ENCODE peak calls at places on chromosomes 1 and 21, in four cellular contexts. One of them, this sample, is unnamed.

GRCh38 chr1:88774151-88774556 is 90.1 kb downstream of the PKN2 start:
- DNase-seq in prostate gland: no peak
- DNase-seq in heart right ventricle: no peak
- DNase-seq in PC-9: peak
- DNase-seq in this sample: no peak

GRCh38 chr21:46243865-46244490 is 15.4 kb upstream of the LSS start:
- DNase-seq in prostate gland: no peak
- DNase-seq in heart right ventricle: no peak
- DNase-seq in PC-9: no peak
- DNase-seq in this sample: no peak

GRCh38 chr1:203807211-203807610 is 11.8 kb downstream of the ZBED6 start:
- DNase-seq in prostate gland: no peak
- DNase-seq in heart right ventricle: no peak
- DNase-seq in PC-9: no peak
- DNase-seq in this sample: peak

GRCh38 chr1:165355221-165355976 is 1.1 kb downstream of the LMX1A start:
- DNase-seq in prostate gland: no peak
- DNase-seq in heart right ventricle: no peak
- DNase-seq in PC-9: no peak
- DNase-seq in this sample: no peak

GRCh38 chr21:44708866-44709425 is 2.4 kb downstream of the TSPEAR start:
- DNase-seq in prostate gland: no peak
- DNase-seq in heart right ventricle: no peak
- DNase-seq in PC-9: no peak
- DNase-seq in this sample: no peak

GRCh38 chr1:6770727-6771567 is 14.3 kb upstream of the CAMTA1 start:
- DNase-seq in prostate gland: no peak
- DNase-seq in heart right ventricle: no peak
- DNase-seq in PC-9: peak
- DNase-seq in this sample: peak

GRCh38 chr1:166903232-166903631 is 27.2 kb upstream of the TADA1 start:
- DNase-seq in prostate gland: no peak
- DNase-seq in heart right ventricle: no peak
- DNase-seq in PC-9: no peak
- DNase-seq in this sample: no peak

GRCh38 chr21:34818663-34819158 is 149.9 kb downstream of the CLIC6 start:
- DNase-seq in prostate gland: peak
- DNase-seq in heart right ventricle: no peak
- DNase-seq in PC-9: no peak
- DNase-seq in this sample: no peak

GRCh38 chr21:38688068-38688467 is 117.7 kb upstream of the ETS2 start:
- DNase-seq in prostate gland: no peak
- DNase-seq in heart right ventricle: no peak
- DNase-seq in PC-9: no peak
- DNase-seq in this sample: no peak

GRCh38 chr21:46001821-46002681 is 20.5 kb downstream of the COL6A1 start:
- DNase-seq in prostate gland: peak
- DNase-seq in heart right ventricle: peak
- DNase-seq in PC-9: no peak
- DNase-seq in this sample: no peak

GRCh38 chr1:7781923-7782495 is 2.1 kb upstream of the PER3 start:
- DNase-seq in prostate gland: no peak
- DNase-seq in heart right ventricle: no peak
- DNase-seq in PC-9: peak
- DNase-seq in this sample: no peak

GRCh38 chr1:198134252-198134651 is 22.5 kb upstream of the NEK7 start:
- DNase-seq in prostate gland: no peak
- DNase-seq in heart right ventricle: no peak
- DNase-seq in PC-9: no peak
- DNase-seq in this sample: no peak

DNA sequence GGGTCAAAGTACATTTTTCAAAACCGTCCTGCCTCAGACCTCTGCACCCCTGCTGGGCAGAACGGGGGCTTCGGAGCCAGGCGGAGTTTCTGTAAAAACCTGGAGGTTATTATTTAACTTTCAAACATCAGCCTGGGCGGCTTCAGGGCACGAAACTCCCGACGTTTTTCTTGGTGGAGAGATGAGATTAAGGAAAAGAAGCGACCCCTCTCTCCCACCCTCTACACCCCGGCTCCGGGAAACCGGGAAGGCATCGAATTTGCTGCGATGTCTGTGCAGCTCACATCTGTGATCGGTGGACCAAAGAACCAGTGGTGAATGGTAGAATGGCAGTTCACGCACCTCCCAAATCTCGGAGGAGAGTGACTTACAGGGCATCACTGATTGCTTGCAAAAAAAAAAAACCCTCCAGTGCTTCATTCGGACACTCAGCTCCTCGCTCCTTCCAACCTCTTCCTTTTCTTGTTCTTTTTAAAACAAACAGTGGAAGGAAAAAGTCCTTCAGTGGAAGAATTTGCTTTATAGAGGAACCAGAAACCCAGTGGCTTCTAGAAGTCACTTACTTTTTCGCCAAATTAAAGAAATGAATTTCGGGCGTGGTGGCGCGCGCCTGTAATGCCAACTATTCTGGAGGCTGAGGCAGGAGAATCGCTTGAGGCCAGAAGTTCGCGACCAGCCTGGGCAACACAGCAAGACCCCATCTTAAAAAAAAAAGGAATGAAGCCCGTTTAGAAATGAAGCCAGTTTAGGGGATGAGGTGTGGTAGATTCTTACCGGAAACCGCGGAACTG is 875 bp downstream of the PHACTR4 start:
- DNase-seq in prostate gland: peak
- DNase-seq in heart right ventricle: peak
- DNase-seq in PC-9: no peak
- DNase-seq in this sample: peak
- TF ChIP-seq CTCF in prostate gland: peak
- TF ChIP-seq CTCF in heart right ventricle: no peak
- TF ChIP-seq CTCF in PC-9: no peak
- TF ChIP-seq CTCF in this sample: no peak

GRCh38 chr1:50417946-50418599 is 5.2 kb downstream of the DMRTA2 start:
- DNase-seq in prostate gland: no peak
- DNase-seq in heart right ventricle: no peak
- DNase-seq in PC-9: no peak
- DNase-seq in this sample: no peak

GRCh38 chr1:50416150-50416527 is 7.1 kb downstream of the DMRTA2 start:
- DNase-seq in prostate gland: no peak
- DNase-seq in heart right ventricle: no peak
- DNase-seq in PC-9: no peak
- DNase-seq in this sample: no peak

GRCh38 chr1:50416553-50417453 is 6.4 kb downstream of the DMRTA2 start:
- DNase-seq in prostate gland: no peak
- DNase-seq in heart right ventricle: no peak
- DNase-seq in PC-9: no peak
- DNase-seq in this sample: no peak

GRCh38 chr1:50418600-50419109 is 4.6 kb downstream of the DMRTA2 start:
- DNase-seq in prostate gland: no peak
- DNase-seq in heart right ventricle: no peak
- DNase-seq in PC-9: no peak
- DNase-seq in this sample: no peak

GRCh38 chr1:50417487-50417886 is 5.8 kb downstream of the DMRTA2 start:
- DNase-seq in prostate gland: no peak
- DNase-seq in heart right ventricle: no peak
- DNase-seq in PC-9: no peak
- DNase-seq in this sample: no peak
- H3K4me3 ChIP-seq in prostate gland: no peak
- H3K4me3 ChIP-seq in heart right ventricle: no peak
- H3K4me3 ChIP-seq in PC-9: no peak
- H3K4me3 ChIP-seq in this sample: no peak

GRCh38 chr1:52905376-52905698 is 16.2 kb downstream of the ECHDC2 start:
- DNase-seq in prostate gland: no peak
- DNase-seq in heart right ventricle: no peak
- DNase-seq in PC-9: no peak
- DNase-seq in this sample: no peak

GRCh38 chr1:52904590-52905375 is 16.8 kb downstream of the ECHDC2 start:
- DNase-seq in prostate gland: no peak
- DNase-seq in heart right ventricle: no peak
- DNase-seq in PC-9: peak
- DNase-seq in this sample: peak

GRCh38 chr1:52899445-52899894 is 22.1 kb downstream of the ECHDC2 start:
- DNase-seq in prostate gland: no peak
- DNase-seq in heart right ventricle: no peak
- DNase-seq in PC-9: no peak
- DNase-seq in this sample: peak

GRCh38 chr1:52906135-52906603 is 15.4 kb downstream of the ECHDC2 start:
- DNase-seq in prostate gland: no peak
- DNase-seq in heart right ventricle: no peak
- DNase-seq in PC-9: no peak
- DNase-seq in this sample: no peak

DNA sequence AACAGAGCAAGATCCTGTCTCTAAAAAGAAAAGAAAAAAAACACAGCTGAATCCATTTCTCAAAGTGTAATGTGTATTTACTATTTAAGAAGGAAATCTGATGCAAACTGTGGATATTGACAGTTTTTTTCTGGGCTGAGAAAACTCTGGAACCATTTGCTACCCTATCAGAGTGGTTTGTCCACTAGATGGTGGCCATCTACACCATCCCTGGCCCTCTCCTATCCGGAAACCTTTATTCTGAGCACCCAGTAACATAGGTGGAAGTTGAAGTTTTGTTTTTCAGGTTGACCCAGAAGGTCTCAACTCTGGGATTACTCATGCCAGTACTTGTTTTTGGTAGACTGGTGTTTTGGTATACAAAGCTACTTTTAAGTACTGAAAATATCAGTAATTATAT is 20.2 kb downstream of the ECHDC2 start:
- DNase-seq in prostate gland: no peak
- DNase-seq in heart right ventricle: no peak
- DNase-seq in PC-9: no peak
- DNase-seq in this sample: no peak
- TF ChIP-seq CTCF in prostate gland: no peak
- TF ChIP-seq CTCF in heart right ventricle: no peak
- TF ChIP-seq CTCF in PC-9: no peak
- TF ChIP-seq CTCF in this sample: no peak

GRCh38 chr21:33022828-33023573 is 2.7 kb upstream of the OLIG2 start:
- DNase-seq in prostate gland: no peak
- DNase-seq in heart right ventricle: no peak
- DNase-seq in PC-9: no peak
- DNase-seq in this sample: no peak
- H3K4me3 ChIP-seq in prostate gland: no peak
- H3K4me3 ChIP-seq in heart right ventricle: no peak
- H3K4me3 ChIP-seq in PC-9: no peak
- H3K4me3 ChIP-seq in this sample: no peak

GRCh38 chr1:23079025-23079424 is 59.8 kb downstream of the KDM1A start:
- DNase-seq in prostate gland: peak
- DNase-seq in heart right ventricle: no peak
- DNase-seq in PC-9: no peak
- DNase-seq in this sample: no peak

GRCh38 chr1:23080885-23081284 is 61.6 kb downstream of the KDM1A start:
- DNase-seq in prostate gland: no peak
- DNase-seq in heart right ventricle: no peak
- DNase-seq in PC-9: no peak
- DNase-seq in this sample: no peak

GRCh38 chr1:23083714-23084480 is 64.6 kb downstream of the KDM1A start:
- DNase-seq in prostate gland: peak
- DNase-seq in heart right ventricle: peak
- DNase-seq in PC-9: no peak
- DNase-seq in this sample: no peak

GRCh38 chr1:23084880-23085279 is 65.6 kb downstream of the KDM1A start:
- DNase-seq in prostate gland: peak
- DNase-seq in heart right ventricle: no peak
- DNase-seq in PC-9: no peak
- DNase-seq in this sample: no peak

DNA sequence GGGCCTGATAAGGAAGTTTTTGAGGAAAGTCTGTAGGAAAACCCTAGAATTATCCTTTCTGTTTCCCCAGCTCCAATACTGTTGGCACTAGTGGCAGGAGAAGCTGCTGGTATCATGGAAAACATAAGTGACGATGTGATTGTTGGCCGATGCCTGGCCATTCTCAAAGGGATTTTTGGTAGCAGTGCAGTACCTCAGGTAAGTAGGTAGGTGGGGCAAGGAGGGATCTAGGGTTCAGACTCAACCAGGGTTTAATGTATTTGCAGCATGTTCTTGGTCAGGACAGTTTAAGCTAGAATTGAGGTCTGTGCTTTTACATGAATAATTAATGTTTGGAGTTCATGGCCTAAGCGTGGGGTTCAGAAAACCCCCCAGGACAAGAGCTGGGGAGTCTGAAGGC is 62.1 kb downstream of the KDM1A start:
- DNase-seq in prostate gland: no peak
- DNase-seq in heart right ventricle: no peak
- DNase-seq in PC-9: no peak
- DNase-seq in this sample: no peak
- TF ChIP-seq CTCF in prostate gland: peak
- TF ChIP-seq CTCF in heart right ventricle: no peak
- TF ChIP-seq CTCF in PC-9: peak
- TF ChIP-seq CTCF in this sample: peak

DNA sequence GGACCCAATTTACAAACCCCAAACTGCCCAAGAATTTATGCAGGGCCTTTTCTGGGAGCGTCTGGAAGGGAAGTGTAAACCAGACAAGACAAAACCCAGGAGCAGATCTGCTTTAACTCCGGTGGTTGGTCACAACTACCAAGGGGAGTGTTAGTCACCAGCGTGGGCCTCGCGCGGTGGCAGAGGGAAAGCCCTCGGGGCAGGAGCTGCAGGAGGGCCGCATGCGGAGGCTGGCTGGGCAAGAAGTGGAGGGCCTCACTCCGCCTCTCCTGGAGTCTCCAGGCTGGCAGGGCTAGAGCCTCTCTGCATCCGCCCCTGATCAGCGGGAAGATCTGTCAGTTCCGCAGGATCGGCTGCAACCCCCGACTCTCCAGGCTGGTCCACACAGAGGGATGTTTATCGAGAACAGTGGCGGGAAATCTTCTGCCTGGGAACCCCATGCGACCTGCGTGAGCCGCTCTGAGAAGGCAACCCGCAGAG is 2.0 kb downstream of the COL24A1 start:
- DNase-seq in prostate gland: no peak
- DNase-seq in heart right ventricle: peak
- DNase-seq in PC-9: peak
- DNase-seq in this sample: peak
- H3K4me3 ChIP-seq in prostate gland: no peak
- H3K4me3 ChIP-seq in heart right ventricle: no peak
- H3K4me3 ChIP-seq in PC-9: no peak
- H3K4me3 ChIP-seq in this sample: peak

DNA sequence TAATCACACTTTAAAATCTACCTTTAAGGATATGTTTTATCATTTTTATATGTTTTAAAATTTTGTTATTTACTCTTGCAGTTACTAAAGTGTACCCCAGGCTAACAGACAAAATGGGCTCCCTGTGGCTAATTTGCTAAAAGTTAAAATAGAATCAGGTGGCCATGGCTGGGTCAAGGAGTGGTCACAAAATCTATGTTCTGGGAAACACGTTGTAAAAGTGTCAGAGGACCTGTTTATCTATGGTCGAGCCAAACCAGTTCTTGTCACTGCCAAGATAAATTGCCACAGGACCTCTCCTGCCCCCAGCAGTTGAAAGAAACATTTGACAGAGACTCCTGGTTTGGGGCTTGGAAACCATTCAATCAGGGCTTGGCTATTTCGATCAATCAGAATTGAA is 21.2 kb upstream of the TTLL7 start:
- DNase-seq in prostate gland: peak
- DNase-seq in heart right ventricle: no peak
- DNase-seq in PC-9: no peak
- DNase-seq in this sample: no peak
- TF ChIP-seq CTCF in prostate gland: peak
- TF ChIP-seq CTCF in heart right ventricle: no peak
- TF ChIP-seq CTCF in PC-9: no peak
- TF ChIP-seq CTCF in this sample: no peak

GRCh38 chr1:37478451-37478871 is 4.1 kb downstream of the ZC3H12A start:
- DNase-seq in prostate gland: no peak
- DNase-seq in heart right ventricle: no peak
- DNase-seq in PC-9: no peak
- DNase-seq in this sample: peak
- H3K4me3 ChIP-seq in prostate gland: peak
- H3K4me3 ChIP-seq in heart right ventricle: no peak
- H3K4me3 ChIP-seq in PC-9: peak
- H3K4me3 ChIP-seq in this sample: peak

This sample was measured in AG10803.